ENCODE peak calls at places on chromosome 7, in four cellular contexts. I, L, S and Y are unnamed samples.
A peak's percentile ranks its signal among the peaks of the same experiment; 100 is the strongest.

GRCh38 chr7:135771961-135772638 is 23.5 kb upstream of the FAM180A start:
- DNase-seq in I (no peak), L (no peak), S (no peak), Y (no peak)

GRCh38 chr7:117008849-117009531 is 55.7 kb downstream of the ST7 start:
- DNase-seq in I (no peak), L (no peak), S (no peak), Y (no peak)

GRCh38 chr7:5425507-5426225 is 2.0 kb upstream of the TNRC18 start:
- DNase-seq in I (no peak), L (peak; percentile 84), S (peak; percentile 69), Y (peak; percentile 87)

GRCh38 chr7:66669088-66669487 is 40.4 kb downstream of the KCTD7 start:
- DNase-seq in I (no peak), L (no peak), S (no peak), Y (peak; percentile 40)

GRCh38 chr7:96321041-96321669 is 743 bp downstream of the SLC25A13 start:
- DNase-seq in I (peak; percentile 33), L (peak; percentile 88), S (peak; percentile 83), Y (peak; percentile 92)

GRCh38 chr7:33108931-33109757 is at the start of gene RP9:
- DNase-seq in I (no peak), L (peak; percentile 60), S (peak; percentile 73), Y (peak; percentile 87)

GRCh38 chr7:143217806-143218205 is 4.0 kb upstream of the TAS2R40 start:
- DNase-seq in I (no peak), L (no peak), S (no peak), Y (no peak)

GRCh38 chr7:69770613-69771012 is 172.3 kb downstream of the AUTS2 start:
- DNase-seq in I (no peak), L (no peak), S (no peak), Y (no peak)

GRCh38 chr7:96236198-96237039 is 85.5 kb downstream of the SLC25A13 start:
- DNase-seq in I (no peak), L (peak; percentile 71), S (peak; percentile 43), Y (no peak)

GRCh38 chr7:25565949-25566348 is 337.7 kb upstream of the NPVF start:
- DNase-seq in I (no peak), L (peak; percentile 50), S (peak; percentile 17), Y (peak; percentile 68)

GRCh38 chr7:102103027-102103372 is 183.7 kb upstream of the SH2B2 start:
- DNase-seq in I (no peak), L (no peak), S (no peak), Y (no peak)

GRCh38 chr7:131826960-131827359 is 270.5 kb upstream of the PODXL start:
- DNase-seq in I (no peak), L (no peak), S (no peak), Y (no peak)

GRCh38 chr7:138934861-138935260 is 46.3 kb downstream of the KIAA1549 start:
- DNase-seq in I (no peak), L (no peak), S (no peak), Y (no peak)

GRCh38 chr7:121603886-121604285 is 207.8 kb upstream of the FAM3C start:
- DNase-seq in I (no peak), L (no peak), S (no peak), Y (no peak)

GRCh38 chr7:157854066-157854891 is 517.5 kb downstream of the DNAJB6 start:
- DNase-seq in I (no peak), L (peak; percentile 55), S (peak; percentile 75), Y (peak; percentile 73)

GRCh38 chr7:104252409-104253134 is 44.8 kb upstream of the ORC5 start:
- DNase-seq in I (no peak), L (no peak), S (no peak), Y (no peak)

GRCh38 chr7:47361229-47361628 is 220.7 kb downstream of the TNS3 start:
- DNase-seq in I (no peak), L (no peak), S (no peak), Y (no peak)

GRCh38 chr7:76011437-76011836 is 17.0 kb upstream of the TMEM120A start:
- DNase-seq in I (no peak), L (peak; percentile 78), S (peak; percentile 53), Y (no peak)

GRCh38 chr7:159107052-159107892 is 37.4 kb downstream of the VIPR2 start:
- DNase-seq in I (no peak), L (no peak), S (peak; percentile 8), Y (peak; percentile 39)

GRCh38 chr7:4069268-4070095 is 612.6 kb upstream of the FOXK1 start:
- DNase-seq in I (no peak), L (no peak), S (no peak), Y (no peak)

GRCh38 chr7:73519867-73520672 is 2.0 kb downstream of the BAZ1B start:
- DNase-seq in I (no peak), L (no peak), S (no peak), Y (no peak)

GRCh38 chr7:50466815-50467569 is 16.8 kb upstream of the FIGNL1 start:
- DNase-seq in I (no peak), L (no peak), S (no peak), Y (no peak)

GRCh38 chr7:149715476-149715875 is 57.9 kb downstream of the ZNF467 start:
- DNase-seq in I (no peak), L (no peak), S (no peak), Y (no peak)

GRCh38 chr7:97015279-97015678 is 9.4 kb downstream of the DLX5 start:
- DNase-seq in I (no peak), L (no peak), S (no peak), Y (peak; percentile 20)

GRCh38 chr7:34389332-34390078 is 268.5 kb upstream of the NPSR1 start:
- DNase-seq in I (no peak), L (no peak), S (no peak), Y (no peak)
- TF ChIP-seq CTCF in I (no peak), L (no peak), S (no peak), Y (no peak)

GRCh38 chr7:22884911-22885823 is 62.5 kb upstream of the TOMM7 start:
- DNase-seq in I (no peak), L (no peak), S (no peak), Y (no peak)

GRCh38 chr7:22890773-22891172 is 68.1 kb upstream of the TOMM7 start:
- DNase-seq in I (no peak), L (no peak), S (no peak), Y (no peak)

DNA sequence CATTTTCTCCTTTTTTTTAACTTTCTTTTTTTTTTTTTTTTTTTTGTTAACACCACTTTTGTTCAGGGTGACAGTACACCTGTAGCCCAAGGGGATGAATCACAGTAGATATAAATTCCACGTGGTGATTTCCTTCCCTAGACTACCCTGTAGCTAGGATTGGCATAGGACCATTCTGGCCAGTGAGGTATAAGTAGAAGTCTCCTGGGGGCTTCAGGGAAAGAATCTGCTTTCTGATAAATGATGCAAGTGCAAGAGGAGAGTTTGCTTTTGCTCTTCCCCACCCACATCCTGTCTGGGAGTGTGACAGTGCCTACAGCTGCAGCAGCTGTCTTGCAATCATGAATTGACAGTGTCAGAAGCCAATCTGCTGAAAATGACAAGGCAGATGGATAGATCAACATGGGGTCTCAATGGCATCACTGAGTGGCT is 63.2 kb upstream of the TOMM7 start:
- DNase-seq in I (no peak), L (no peak), S (no peak), Y (no peak)
- H3K4me3 ChIP-seq in I (no peak overlapping the region), L (no peak overlapping the region), S (no peak overlapping the region), Y (no peak overlapping the region)

GRCh38 chr7:141198191-141198958 is 124.5 kb downstream of the TMEM178B start:
- DNase-seq in I (no peak), L (no peak), S (no peak), Y (no peak)
- H3K27ac ChIP-seq in I (no peak overlapping the region), L (no peak overlapping the region), S (no peak overlapping the region), Y (no peak overlapping the region)

GRCh38 chr7:106039486-106040060 is 72.5 kb downstream of the SYPL1 start:
- DNase-seq in I (no peak), L (no peak), S (no peak), Y (peak; percentile 90)
- TF ChIP-seq CTCF in I (no peak), L (no peak), S (no peak), Y (no peak)

DNA sequence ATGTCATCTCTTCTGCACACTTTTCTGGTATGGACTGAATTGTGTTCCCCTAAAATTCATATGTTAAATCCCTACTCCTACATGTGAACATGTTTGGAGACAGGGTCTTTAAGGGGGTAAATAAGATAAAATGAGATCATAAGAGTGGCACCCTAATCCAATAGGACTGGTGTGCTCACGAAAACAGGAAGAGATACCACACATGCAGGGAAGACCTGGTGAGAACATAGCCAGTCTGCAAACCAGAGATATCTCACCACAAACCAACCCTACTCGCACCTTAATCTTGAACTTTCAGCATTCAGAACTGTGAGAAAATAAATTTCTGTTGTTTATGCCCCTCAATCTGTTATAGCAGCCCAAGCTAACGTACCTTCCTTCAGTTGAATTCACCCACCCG is 51.8 kb downstream of the VWDE start:
- DNase-seq in I (no peak), L (no peak), S (no peak), Y (no peak)
- H3K4me3 ChIP-seq in I (no peak overlapping the region), L (no peak overlapping the region), S (no peak overlapping the region), Y (no peak overlapping the region)

DNA sequence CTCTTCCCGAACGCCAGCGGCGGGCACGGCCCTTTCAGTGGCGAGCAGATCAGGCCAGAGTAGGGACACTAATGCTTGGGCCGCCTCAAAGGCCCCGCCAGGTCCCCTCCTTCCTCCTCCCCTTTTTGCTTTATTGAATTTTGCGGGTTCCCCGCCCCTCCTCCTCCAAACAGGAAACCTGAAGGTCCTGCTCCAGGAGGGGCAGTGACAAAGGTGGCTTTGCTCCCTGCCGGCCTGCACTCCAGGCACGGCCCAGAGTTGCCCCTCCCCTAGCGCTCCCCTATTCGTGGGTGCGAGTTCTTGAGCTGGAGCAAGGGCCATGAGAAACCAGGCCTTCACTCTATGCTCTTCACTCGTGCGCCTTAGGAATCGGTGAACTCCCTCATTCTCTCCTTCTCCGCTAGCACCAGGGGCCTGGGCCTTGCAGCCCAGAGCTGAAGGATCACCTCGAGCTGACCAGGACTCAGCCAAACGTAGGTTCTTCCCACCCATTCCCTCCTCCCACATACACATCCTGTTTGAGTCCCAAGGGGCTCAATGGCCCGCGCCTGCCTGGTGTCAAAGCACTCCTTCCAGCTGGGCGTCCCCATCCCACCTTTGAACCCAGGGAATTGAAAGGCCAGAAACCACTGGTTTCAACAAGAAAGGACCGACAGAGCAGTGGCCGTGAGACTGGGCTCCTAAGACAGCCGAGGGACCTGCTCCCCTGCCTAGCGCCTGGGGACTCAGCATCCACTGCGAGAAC is 629 bp upstream of the HOXA6 start:
- DNase-seq in I (no peak), L (no peak), S (peak; percentile 44), Y (peak; percentile 86)
- H3K27ac ChIP-seq in I (peak overlapping the region; percentile 50), L (no peak overlapping the region), S (peak overlapping the region; percentile 84), Y (peak overlapping the region; percentile 97)

DNA sequence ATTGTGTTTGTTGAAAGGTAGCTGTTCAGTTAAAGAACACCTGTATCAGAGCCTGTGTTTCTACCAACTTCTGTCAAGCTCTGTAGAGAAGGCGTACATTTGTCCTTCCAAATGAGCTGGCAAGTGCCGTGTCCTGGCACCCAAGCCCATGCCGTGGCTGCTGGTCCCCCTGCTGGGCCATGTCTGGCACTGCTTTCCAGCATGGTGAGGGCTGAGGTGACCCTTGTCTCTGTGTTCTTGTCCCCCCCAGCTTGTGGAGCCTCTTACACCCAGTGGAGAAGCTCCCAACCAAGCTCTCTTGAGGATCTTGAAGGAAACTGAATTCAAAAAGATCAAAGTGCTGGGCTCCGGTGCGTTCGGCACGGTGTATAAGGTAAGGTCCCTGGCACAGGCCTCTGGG is 154.9 kb downstream of the EGFR start:
- DNase-seq in I (no peak), L (no peak), S (no peak), Y (no peak)
- TF ChIP-seq CTCF in I (no peak), L (no peak), S (no peak), Y (no peak)